ENCODE peak calls at places on chromosomes 5 and 9, in six cellular contexts. C, W, K, U, T and Y are unnamed samples.
A peak's percentile ranks its signal among the peaks of the same experiment; 100 is the strongest.

GRCh38 chr9:116837038-116837998 is 150.2 kb downstream of the TRIM32 start:
- DNase-seq in C (no peak), W (peak; percentile 65), K (no peak), T (no peak), U (no peak), Y (no peak)

GRCh38 chr9:5714501-5715401 is 85.8 kb downstream of the RIC1 start:
- DNase-seq in T (no peak), W (peak; percentile 37), C (no peak), U (no peak), K (peak; percentile 36), Y (peak; percentile 9)

GRCh38 chr9:136754059-136754572 is 3.9 kb downstream of the LCN8 start:
- DNase-seq in K (no peak), W (no peak), C (no peak), U (no peak), T (no peak), Y (no peak)

GRCh38 chr5:58451732-58452565 is 7.9 kb downstream of the PLK2 start:
- DNase-seq in C (no peak), W (no peak), K (no peak), T (no peak), U (no peak), Y (no peak)

GRCh38 chr9:136538599-136539426 is 7.0 kb downstream of the NOTCH1 start:
- DNase-seq in K (no peak), C (peak; percentile 73), W (no peak), T (no peak), U (no peak), Y (peak; percentile 73)

GRCh38 chr9:33350310-33350709 is 52.1 kb downstream of the AQP7 start:
- DNase-seq in T (no peak), U (no peak), K (peak; percentile 92), W (peak; percentile 40), C (no peak), Y (no peak)

GRCh38 chr5:159463590-159464321 is 133.5 kb upstream of the IL12B start:
- DNase-seq in U (no peak), T (no peak), W (no peak), C (no peak), K (no peak), Y (no peak)

GRCh38 chr9:130265431-130266235 is at the start of gene HMCN2:
- DNase-seq in K (peak; percentile 30), T (no peak), C (no peak), U (no peak), W (no peak), Y (no peak)

GRCh38 chr9:110261631-110262030 is 5.3 kb upstream of the TXN start:
- DNase-seq in U (no peak), W (no peak), T (no peak), C (no peak), K (peak; percentile 70), Y (no peak)

GRCh38 chr9:69279730-69280127 is 45.3 kb upstream of the ENTREP1 start:
- DNase-seq in W (no peak), C (no peak), K (no peak), U (no peak), T (no peak), Y (no peak)

GRCh38 chr9:89010056-89010455 is 18.8 kb downstream of the S1PR3 start:
- DNase-seq in C (no peak), T (no peak), W (no peak), K (no peak), U (no peak), Y (no peak)

GRCh38 chr9:89009049-89009840 is 18.0 kb downstream of the S1PR3 start:
- DNase-seq in C (no peak), T (no peak), K (peak; percentile 14), W (no peak), U (no peak), Y (no peak)

GRCh38 chr9:89012294-89013042 is 21.2 kb downstream of the S1PR3 start:
- DNase-seq in K (no peak), W (no peak), C (no peak), U (no peak), T (no peak), Y (no peak)

GRCh38 chr9:89011683-89012082 is 20.4 kb downstream of the S1PR3 start:
- DNase-seq in U (no peak), C (no peak), K (peak; percentile 12), W (no peak), T (no peak), Y (no peak)

GRCh38 chr9:89010526-89011089 is 19.3 kb downstream of the S1PR3 start:
- DNase-seq in W (no peak), C (no peak), T (no peak), U (no peak), K (no peak), Y (no peak)
- H3K4me3 ChIP-seq in W (no peak overlapping the region), C (no peak overlapping the region), T (no peak overlapping the region), U (no peak overlapping the region), K (no peak overlapping the region), Y (no peak overlapping the region)

DNA sequence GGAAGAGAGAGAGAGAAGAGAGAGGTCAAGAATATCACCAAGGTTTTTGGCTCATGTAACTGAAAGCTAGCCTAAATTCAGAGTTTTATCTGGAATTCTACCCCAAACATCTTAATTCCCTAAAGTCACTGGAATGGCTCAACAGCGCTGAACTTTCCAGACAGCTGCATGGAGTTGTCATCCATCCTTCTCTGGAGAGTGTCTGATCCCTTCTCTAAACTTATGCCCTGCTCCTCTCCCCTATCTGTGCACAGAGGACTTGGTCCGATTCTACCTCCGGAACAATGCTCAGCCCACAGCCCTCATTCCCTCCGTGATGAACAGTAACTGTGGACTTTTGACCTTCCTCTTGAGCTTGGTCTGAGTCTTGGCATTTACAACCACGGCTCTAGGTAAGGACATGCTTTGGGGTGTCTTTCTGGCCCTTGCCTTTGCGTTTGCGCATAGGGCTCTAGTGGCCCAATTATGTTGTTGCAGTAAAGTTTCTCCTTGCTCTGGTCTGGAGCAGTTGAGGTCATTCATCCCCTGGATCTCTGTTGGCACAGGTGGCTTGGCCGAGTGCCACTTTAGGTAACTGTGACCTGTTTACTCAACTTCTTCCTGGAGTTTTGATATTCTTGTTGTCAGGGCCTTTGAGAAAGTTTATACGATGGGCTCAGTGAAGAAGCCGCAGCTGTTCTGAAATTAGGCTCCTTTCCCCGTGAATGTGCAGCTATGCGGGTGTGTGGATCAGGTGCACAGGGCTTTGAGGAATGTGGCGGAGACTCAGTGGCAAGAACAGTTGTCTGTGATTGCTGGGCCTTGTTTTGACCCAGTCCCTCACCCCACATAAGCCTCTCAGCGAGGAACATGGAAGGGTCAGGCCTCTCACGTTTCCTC is 18.4 kb upstream of the CD180 start:
- DNase-seq in W (no peak), C (no peak), U (no peak), K (no peak), T (peak; percentile 66), Y (no peak)
- H3K4me3 ChIP-seq in W (no peak overlapping the region), C (no peak overlapping the region), U (no peak overlapping the region), K (no peak overlapping the region), T (no peak overlapping the region), Y (no peak overlapping the region)

GRCh38 chr5:10600629-10601245 is 36.9 kb downstream of the ANKRD33B start:
- DNase-seq in U (no peak), K (no peak), W (no peak), C (no peak), T (no peak), Y (no peak)
- H3K4me3 ChIP-seq in U (no peak overlapping the region), K (peak overlapping the region; percentile 25), W (peak overlapping the region; percentile 30), C (no peak overlapping the region), T (no peak overlapping the region), Y (no peak overlapping the region)

DNA sequence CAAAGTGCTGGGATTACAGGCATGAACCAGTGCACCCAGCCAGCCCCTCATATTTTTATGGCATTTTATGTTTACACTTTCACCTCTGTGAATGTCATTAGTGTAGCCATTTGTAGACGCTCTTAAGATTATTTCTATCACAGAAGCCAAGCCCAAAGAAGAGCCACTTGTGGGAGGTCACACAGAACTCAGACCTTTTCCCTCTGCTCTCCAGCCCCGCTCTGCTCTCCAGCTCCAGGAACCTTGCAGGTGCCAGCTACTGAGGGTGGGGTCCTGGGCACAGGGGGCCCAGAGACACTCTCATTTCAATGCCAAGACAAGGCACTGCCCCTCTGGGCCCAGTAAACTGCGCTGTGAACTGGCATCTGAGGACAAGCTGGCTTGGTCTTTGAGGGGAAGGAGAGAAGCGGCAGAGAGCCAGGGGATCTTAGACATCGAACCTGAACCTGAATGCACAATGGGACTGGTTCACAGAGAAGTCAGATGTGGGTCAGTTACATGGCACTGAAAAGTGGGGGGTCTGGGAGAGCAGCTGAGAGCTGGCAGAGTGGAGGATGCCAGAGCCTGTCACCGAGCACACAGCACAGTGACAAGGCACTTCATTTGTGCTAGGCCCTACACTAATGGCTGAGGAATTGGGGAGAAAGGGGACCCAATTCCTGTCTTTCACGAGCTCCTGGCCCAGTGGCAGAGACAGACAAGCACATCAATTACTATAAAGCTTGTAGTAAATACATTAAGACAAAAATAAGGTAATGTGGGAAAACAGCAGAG is 16.7 kb downstream of the ANXA6 start:
- DNase-seq in K (no peak), U (no peak), W (no peak), T (no peak), C (no peak), Y (no peak)
- H3K4me3 ChIP-seq in K (no peak overlapping the region), U (no peak overlapping the region), W (no peak overlapping the region), T (no peak overlapping the region), C (no peak overlapping the region), Y (no peak overlapping the region)

GRCh38 chr5:68187268-68188055 is 28.1 kb upstream of the PIK3R1 start:
- DNase-seq in W (no peak), U (peak; percentile 51), C (peak; percentile 42), T (no peak), K (no peak), Y (no peak)
- H3K4me3 ChIP-seq in W (peak overlapping the region; percentile 27), U (peak overlapping the region; percentile 26), C (peak overlapping the region; percentile 11), T (peak overlapping the region; percentile 32), K (no peak overlapping the region), Y (no peak overlapping the region)

DNA sequence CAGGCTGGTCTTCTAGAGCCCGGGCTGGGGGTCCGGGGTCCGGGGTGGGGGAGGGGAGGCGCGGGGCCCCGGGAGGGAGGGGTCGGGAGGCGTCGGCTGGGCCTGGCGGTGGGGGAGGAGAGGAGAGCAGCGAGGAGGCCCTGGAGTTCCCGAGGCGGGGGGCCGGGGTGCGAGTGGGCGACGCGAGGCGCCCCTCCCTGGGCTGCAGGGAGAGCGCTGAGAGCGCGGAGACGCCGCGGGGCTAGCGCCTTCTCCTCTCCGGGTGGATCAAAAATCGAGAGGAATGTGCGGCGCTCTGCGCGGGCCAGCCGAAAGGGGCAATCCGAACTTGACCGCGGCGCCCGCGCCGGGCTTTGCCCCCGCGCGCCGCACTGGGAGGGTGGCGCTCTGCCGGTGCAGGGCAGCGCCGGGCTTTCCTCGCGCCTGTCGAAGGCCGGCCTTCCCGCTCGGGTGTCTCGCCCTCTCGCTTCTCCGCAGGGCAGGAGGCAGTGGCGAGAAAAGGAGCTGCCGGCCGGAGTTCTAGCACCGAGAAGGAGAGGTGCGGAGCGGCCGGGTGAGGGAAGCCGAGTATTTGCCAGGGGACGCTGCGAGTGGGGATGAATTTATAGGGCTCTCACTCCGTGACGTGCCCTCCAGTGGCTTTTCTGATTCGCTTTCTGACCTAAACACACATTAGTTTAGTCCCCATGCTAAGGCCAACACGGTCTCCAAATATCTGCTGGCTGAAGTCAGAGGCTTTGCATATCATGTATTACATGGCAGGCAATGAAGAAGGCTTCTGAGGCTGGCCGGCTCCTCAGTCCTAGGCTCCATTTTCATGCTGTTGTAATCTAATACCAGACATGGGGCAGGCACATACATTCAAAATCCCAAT is at the start of gene GDNF:
- DNase-seq in U (no peak), K (peak; percentile 86), C (peak; percentile 63), T (no peak), W (no peak), Y (no peak)
- H3K4me3 ChIP-seq in U (peak within 1 kb of the TSS; percentile 46), K (peak within 1 kb of the TSS; percentile 90), C (peak within 1 kb of the TSS; percentile 56), T (peak within 1 kb of the TSS; percentile 41), W (peak within 1 kb of the TSS; percentile 40), Y (no peak within 1 kb of the TSS)

GRCh38 chr5:72065751-72066255 is 41.5 kb upstream of the MAP1B start:
- DNase-seq in C (no peak), K (peak; percentile 49), T (no peak), W (no peak), U (no peak), Y (no peak)
- H3K4me3 ChIP-seq in C (no peak overlapping the region), K (no peak overlapping the region), T (no peak overlapping the region), W (no peak overlapping the region), U (no peak overlapping the region), Y (no peak overlapping the region)

GRCh38 chr9:114805670-114806551 is at the start of gene TNFSF15:
- DNase-seq in W (no peak), U (no peak), C (no peak), K (no peak), T (peak; percentile 70), Y (peak; percentile 28)
- H3K4me3 ChIP-seq in W (peak within 1 kb of the TSS; percentile 34), U (no peak within 1 kb of the TSS), C (no peak within 1 kb of the TSS), K (no peak within 1 kb of the TSS), T (peak within 1 kb of the TSS; percentile 46), Y (no peak within 1 kb of the TSS)